ENCODE peak calls at places on chromosomes 7 and 10, in five cellular contexts. K is lower lobe of right lung, N is T-cell, J is T follicular helper cell, M is fibroblast of mammary gland. U is an unnamed sample.

GRCh38 chr7:155404976-155405375 is 53.0 kb upstream of the EN2 start:
- DNase-seq in K (no peak), N (no peak), J (no peak), M (no peak), U (no peak)

GRCh38 chr7:12456506-12456905 is 52.8 kb upstream of the VWDE start:
- DNase-seq in N (no peak), M (no peak), K (no peak), J (no peak), U (no peak)

GRCh38 chr7:149664666-149665065 is 108.7 kb downstream of the ZNF467 start:
- DNase-seq in M (no peak), J (no peak), K (no peak), N (no peak), U (no peak)

GRCh38 chr10:102421645-102422585 is 1.3 kb downstream of the FBXL15 start:
- DNase-seq in M (no peak), K (peak), N (no peak), J (no peak), U (no peak)

GRCh38 chr10:47042199-47042473 is 130.9 kb downstream of the PTPN20 start:
- DNase-seq in J (no peak), K (peak), N (no peak), M (no peak), U (no peak)

GRCh38 chr7:74115326-74115725 is 31.7 kb downstream of the LIMK1 start:
- DNase-seq in N (no peak), K (no peak), J (no peak), M (no peak), U (no peak)

GRCh38 chr7:31443457-31443856 is 70.4 kb upstream of the ITPRID1 start:
- DNase-seq in K (no peak), J (no peak), M (peak), N (no peak), U (peak)

GRCh38 chr7:136079066-136079465 is 101.9 kb upstream of the MTPN start:
- DNase-seq in J (no peak), M (no peak), K (no peak), N (no peak), U (no peak)

GRCh38 chr7:22351878-22352277 is 5.1 kb downstream of the RAPGEF5 start:
- DNase-seq in N (no peak), M (peak), K (no peak), J (no peak), U (no peak)

GRCh38 chr7:2018786-2019692 is 213.7 kb downstream of the MAD1L1 start:
- DNase-seq in M (peak), K (peak), N (no peak), J (no peak), U (peak)

GRCh38 chr10:92411406-92411805 is 120.4 kb downstream of the MARCHF5 start:
- DNase-seq in J (no peak), K (no peak), N (no peak), M (no peak), U (no peak)

GRCh38 chr7:71637578-71637977 is 505.6 kb downstream of the GALNT17 start:
- DNase-seq in M (peak), K (no peak), N (no peak), J (no peak), U (no peak)

GRCh38 chr7:77537136-77537594 is at the start of gene PTPN12:
- DNase-seq in N (no peak), M (no peak), J (no peak), K (no peak), U (no peak)

GRCh38 chr7:16648551-16648950 is 2.6 kb downstream of the BZW2 start:
- DNase-seq in J (no peak), M (no peak), N (no peak), K (no peak), U (no peak)

U was measured in KG1.